ENCODE peak calls at places on chromosomes 4 and X, in six cellular contexts. H is hypothalamus, V is iris pigment epithelial cell, S is AG08395, I is COR-L47, T is MV-4-11. U is an unnamed sample.
A peak's percentile ranks its signal among the peaks of the same experiment; 100 is the strongest.

GRCh38 chrX:151984891-151985290 is 10.4 kb upstream of the GABRE start:
- DNase-seq in T (peak; percentile 66), I (no peak), H (no peak), S (no peak), V (peak; percentile 28), U (no peak)

GRCh38 chrX:20149326-20149725 is 7.7 kb upstream of the EIF1AX start:
- DNase-seq in I (no peak), S (no peak), T (no peak), V (no peak), H (no peak), U (no peak)

GRCh38 chrX:38864165-38864564 is 62.9 kb downstream of the MID1IP1 start:
- DNase-seq in H (no peak), V (no peak), I (no peak), S (peak; percentile 31), T (peak; percentile 29), U (no peak)

GRCh38 chrX:10356979-10357378 is 200.2 kb downstream of the CLCN4 start:
- DNase-seq in V (peak; percentile 43), H (no peak), T (no peak), I (no peak), S (peak; percentile 36), U (no peak)

GRCh38 chr4:101288365-101289145 is 58.8 kb downstream of the PPP3CA start:
- DNase-seq in T (peak; percentile 71), V (peak; percentile 54), H (no peak), S (no peak), I (no peak), U (no peak)

GRCh38 chrX:8849462-8849861 is 48.3 kb upstream of the FAM9A start:
- DNase-seq in V (no peak), S (no peak), I (no peak), H (no peak), T (no peak), U (no peak)

GRCh38 chr4:147950840-147951239 is 219.0 kb downstream of the ARHGAP10 start:
- DNase-seq in H (no peak), T (peak; percentile 10), I (no peak), V (no peak), S (no peak), U (no peak)

GRCh38 chr4:186953601-186954260 is 230.1 kb upstream of the FAT1 start:
- DNase-seq in S (peak; percentile 35), V (no peak), I (no peak), T (no peak), H (no peak), U (no peak)

GRCh38 chr4:176753049-176753448 is 39.7 kb downstream of the VEGFC start:
- DNase-seq in S (peak; percentile 84), T (no peak), V (peak; percentile 84), H (no peak), I (no peak), U (no peak)

GRCh38 chr4:2948895-2949781 is 14.1 kb downstream of the NOP14 start:
- DNase-seq in V (no peak), S (peak; percentile 52), I (no peak), T (peak; percentile 23), H (no peak), U (peak; percentile 19)

GRCh38 chrX:129704491-129704890 is 34.3 kb upstream of the XPNPEP2 start:
- DNase-seq in H (no peak), S (no peak), I (no peak), T (no peak), V (no peak), U (no peak)

GRCh38 chr4:186161138-186161537 is 30.2 kb upstream of the CYP4V2 start:
- DNase-seq in I (no peak), S (no peak), T (no peak), V (no peak), H (no peak), U (peak; percentile 17)

GRCh38 chr4:139686988-139687387 is 21.4 kb downstream of the MGST2 start:
- DNase-seq in S (no peak), I (no peak), V (no peak), H (no peak), T (no peak), U (no peak)

GRCh38 chr4:108774809-108775530 is 12.1 kb upstream of the ETNPPL start:
- DNase-seq in I (no peak), T (no peak), S (no peak), V (no peak), H (peak; percentile 59), U (no peak)

GRCh38 chr4:151153585-151153984 is 54.2 kb downstream of the RPS3A start:
- DNase-seq in V (no peak), T (no peak), H (no peak), I (no peak), S (no peak), U (no peak)

GRCh38 chr4:186297013-186297645 is 31.1 kb downstream of the F11 start:
- DNase-seq in I (peak; percentile 3), V (peak; percentile 67), S (peak; percentile 64), H (no peak), T (peak; percentile 36), U (peak; percentile 73)

GRCh38 chr4:89324671-89325070 is 17.1 kb upstream of the GPRIN3 start:
- DNase-seq in S (peak; percentile 29), V (peak; percentile 66), I (no peak), H (no peak), T (peak; percentile 98), U (no peak)

GRCh38 chr4:2416564-2417195 is 1.8 kb downstream of the ZFYVE28 start:
- DNase-seq in S (no peak), T (no peak), I (no peak), V (peak; percentile 14), H (no peak), U (no peak)

GRCh38 chrX:3046253-3046909 is 5.1 kb downstream of the ARSF start:
- DNase-seq in H (no peak), I (no peak), S (no peak), V (no peak), T (peak; percentile 7), U (peak; percentile 8)

GRCh38 chr4:141301216-141301615 is 80.5 kb downstream of the ZNF330 start:
- DNase-seq in T (no peak), V (no peak), S (no peak), I (no peak), H (no peak), U (no peak)

GRCh38 chrX:74371399-74371798 is 49.9 kb upstream of the SLC16A2 start:
- DNase-seq in I (no peak), S (no peak), H (no peak), V (no peak), T (no peak), U (no peak)

GRCh38 chr4:10018818-10019438 is 2.4 kb downstream of the SLC2A9 start:
- DNase-seq in H (peak; percentile 92), I (peak; percentile 95), S (peak; percentile 96), T (peak; percentile 95), V (peak; percentile 98), U (peak; percentile 93)

GRCh38 chrX:413322-414201 is 26.9 kb upstream of the PPP2R3B start:
- DNase-seq in T (no peak), V (peak; percentile 46), I (no peak), H (no peak), S (peak; percentile 20), U (no peak)

GRCh38 chr4:114265342-114265741 is 285.9 kb upstream of the ARSJ start:
- DNase-seq in H (no peak), V (no peak), S (no peak), I (peak; percentile 73), T (no peak), U (no peak)

GRCh38 chr4:113575391-113575790 is 186.1 kb downstream of the CAMK2D start:
- DNase-seq in V (peak; percentile 88), I (no peak), T (no peak), H (no peak), S (no peak), U (no peak)

GRCh38 chr4:8314691-8315255 is 45.2 kb downstream of the HTRA3 start:
- DNase-seq in S (no peak), T (no peak), H (no peak), V (no peak), I (no peak), U (no peak)

GRCh38 chr4:54842226-54843055 is 184.7 kb downstream of the KIT start:
- DNase-seq in H (no peak), T (peak; percentile 2), V (no peak), S (no peak), I (no peak), U (no peak)

GRCh38 chr4:113973349-113973748 is 6.1 kb downstream of the ARSJ start:
- DNase-seq in S (no peak), T (no peak), V (no peak), I (no peak), H (no peak), U (no peak)

GRCh38 chr4:11634283-11634682 is 205.6 kb upstream of the HS3ST1 start:
- DNase-seq in H (no peak), T (no peak), S (no peak), I (no peak), V (no peak), U (no peak)

U was measured in Jurkat, Clone E6-1.